ENCODE peak calls at places on chromosomes 16 and 17, in seven cellular contexts. X is GM12878, T is SK-N-SH, P is HCT116, Z is K562, H is H1, L is HepG2. O is an unnamed sample.

GRCh38 chr17:68456529-68457167 is 648 bp downstream of the WIPI1 start:
- DNase-seq in X (no peak), T (peak), P (peak), Z (no peak), H (peak), L (peak), O (peak)

GRCh38 chr16:12646490-12647274 is 157.0 kb downstream of the CPPED1 start:
- DNase-seq in X (peak), T (peak), P (no peak), Z (no peak), H (no peak), L (peak), O (no peak)

GRCh38 chr16:56481468-56482112 is 30.2 kb downstream of the OGFOD1 start:
- DNase-seq in X (no peak), T (no peak), P (no peak), Z (no peak), H (no peak), L (no peak), O (no peak)

GRCh38 chr17:3965123-3965800 is 1.0 kb upstream of the ATP2A3 start:
- DNase-seq in X (peak), T (peak), P (peak), Z (peak), H (no peak), L (no peak), O (peak)

GRCh38 chr16:31130899-31131298 is 4.6 kb downstream of the PRSS8 start:
- DNase-seq in X (no peak), T (no peak), P (no peak), Z (no peak), H (no peak), L (no peak), O (peak)

GRCh38 chr16:49596699-49597291 is 223.2 kb downstream of the C16orf78 start:
- DNase-seq in X (no peak), T (peak), P (no peak), Z (no peak), H (no peak), L (no peak), O (no peak)

GRCh38 chr17:38674013-38674748 is 576 bp downstream of the EPOP start:
- DNase-seq in X (no peak), T (peak), P (no peak), Z (peak), H (no peak), L (no peak), O (no peak)

GRCh38 chr16:80250376-80250775 is 290.4 kb upstream of the DYNLRB2 start:
- DNase-seq in X (no peak), T (no peak), P (no peak), Z (no peak), H (no peak), L (no peak), O (no peak)

GRCh38 chr17:70882504-70882903 is 713.2 kb downstream of the KCNJ2 start:
- DNase-seq in X (no peak), T (no peak), P (no peak), Z (no peak), H (no peak), L (no peak), O (no peak)

GRCh38 chr17:62963296-62963695 is 2.7 kb upstream of the TANC2 start:
- DNase-seq in X (no peak), T (peak), P (peak), Z (no peak), H (no peak), L (no peak), O (no peak)

GRCh38 chr17:66930933-66931332 is 33.6 kb upstream of the CACNG4 start:
- DNase-seq in X (no peak), T (no peak), P (peak), Z (peak), H (no peak), L (peak), O (peak)

GRCh38 chr16:14399397-14400284 is 230.4 kb downstream of the PARN start:
- DNase-seq in X (peak), T (no peak), P (peak), Z (no peak), H (no peak), L (peak), O (no peak)

GRCh38 chr16:7303014-7303676 is 29.5 kb upstream of the RBFOX1 start:
- DNase-seq in X (no peak), T (peak), P (no peak), Z (no peak), H (no peak), L (no peak), O (no peak)

GRCh38 chr17:57899822-57900221 is 50.0 kb upstream of the MRPS23 start:
- DNase-seq in X (no peak), T (no peak), P (no peak), Z (no peak), H (no peak), L (no peak), O (peak)

GRCh38 chr17:73278465-73279453 is 17.1 kb upstream of the CPSF4L start:
- DNase-seq in X (no peak), T (peak), P (no peak), Z (no peak), H (no peak), L (no peak), O (peak)

GRCh38 chr17:73792994-73793393 is 148.7 kb upstream of the SDK2 start:
- DNase-seq in X (no peak), T (no peak), P (no peak), Z (no peak), H (no peak), L (no peak), O (no peak)

GRCh38 chr17:34827008-34827407 is 134.3 kb downstream of the CCT6B start:
- DNase-seq in X (no peak), T (no peak), P (no peak), Z (no peak), H (no peak), L (no peak), O (no peak)

GRCh38 chr17:36188891-36189306 is 7.7 kb downstream of the CCL3L1 start:
- DNase-seq in X (peak), T (no peak), P (no peak), Z (no peak), H (no peak), L (no peak), O (no peak)

GRCh38 chr16:87702325-87702811 is 63.4 kb downstream of the KLHDC4 start:
- DNase-seq in X (peak), T (peak), P (no peak), Z (peak), H (no peak), L (peak), O (no peak)

GRCh38 chr17:52209507-52209906 is 51.0 kb upstream of the CA10 start:
- DNase-seq in X (no peak), T (no peak), P (no peak), Z (no peak), H (no peak), L (no peak), O (no peak)

GRCh38 chr17:77848257-77848656 is 110.2 kb upstream of the TNRC6C start:
- DNase-seq in X (no peak), T (no peak), P (no peak), Z (peak), H (no peak), L (no peak), O (no peak)

GRCh38 chr16:30924086-30924714 is 828 bp downstream of the FBXL19 start:
- DNase-seq in X (no peak), T (peak), P (no peak), Z (peak), H (no peak), L (no peak), O (no peak)

GRCh38 chr17:491086-492014 is 138.7 kb upstream of the RPH3AL start:
- DNase-seq in X (no peak), T (peak), P (no peak), Z (peak), H (no peak), L (peak), O (no peak)

GRCh38 chr17:35083071-35083470 is 19.6 kb upstream of the RFFL start:
- DNase-seq in X (no peak), T (no peak), P (no peak), Z (no peak), H (no peak), L (no peak), O (no peak)

GRCh38 chr17:75731716-75732498 is 10.6 kb downstream of the ITGB4 start:
- DNase-seq in X (no peak), T (no peak), P (no peak), Z (no peak), H (no peak), L (no peak), O (no peak)

GRCh38 chr16:51148674-51149228 is 2.3 kb downstream of the SALL1 start:
- DNase-seq in X (no peak), T (no peak), P (no peak), Z (no peak), H (no peak), L (no peak), O (no peak)

GRCh38 chr16:19281246-19281645 is 4.3 kb upstream of the CLEC19A start:
- DNase-seq in X (no peak), T (no peak), P (no peak), Z (no peak), H (no peak), L (no peak), O (no peak)

GRCh38 chr16:53546988-53547391 is 44.0 kb upstream of the AKTIP start:
- DNase-seq in X (no peak), T (no peak), P (peak), Z (peak), H (peak), L (peak), O (peak)

GRCh38 chr17:79050591-79050990 is 24.0 kb upstream of the ENGASE start:
- DNase-seq in X (no peak), T (no peak), P (no peak), Z (no peak), H (no peak), L (no peak), O (no peak)

GRCh38 chr16:30866031-30866430 is 27.8 kb downstream of the BCL7C start:
- DNase-seq in X (no peak), T (no peak), P (no peak), Z (no peak), H (no peak), L (no peak), O (no peak)

GRCh38 chr17:10772425-10773380 is 31.2 kb downstream of the TMEM238L start:
- DNase-seq in X (no peak), T (no peak), P (peak), Z (peak), H (peak), L (peak), O (no peak)

GRCh38 chr16:50267651-50268050 is 1.3 kb downstream of the ADCY7 start:
- DNase-seq in X (no peak), T (no peak), P (no peak), Z (no peak), H (no peak), L (no peak), O (no peak)

GRCh38 chr17:68318103-68318991 is 27.1 kb downstream of the ARSG start:
- DNase-seq in X (no peak), T (no peak), P (peak), Z (no peak), H (no peak), L (peak), O (no peak)

GRCh38 chr16:80323187-80323807 is 217.5 kb upstream of the DYNLRB2 start:
- DNase-seq in X (no peak), T (no peak), P (no peak), Z (no peak), H (no peak), L (no peak), O (no peak)

GRCh38 chr16:29675811-29676643 is 3.0 kb upstream of the QPRT start:
- DNase-seq in X (no peak), T (peak), P (peak), Z (peak), H (no peak), L (peak), O (peak)

GRCh38 chr17:73838815-73839214 is 194.6 kb upstream of the SDK2 start:
- DNase-seq in X (no peak), T (peak), P (no peak), Z (no peak), H (no peak), L (no peak), O (no peak)

GRCh38 chr17:57311281-57312216 is 55.2 kb downstream of the MSI2 start:
- DNase-seq in X (no peak), T (no peak), P (no peak), Z (no peak), H (no peak), L (no peak), O (no peak)

GRCh38 chr17:29091591-29092291 is 48.8 kb downstream of the PIPOX start:
- DNase-seq in X (no peak), T (no peak), P (no peak), Z (no peak), H (no peak), L (no peak), O (no peak)
- TF ChIP-seq JUND in X (no peak), T (no peak), P (no peak), Z (no peak), H (no peak), L (no peak), O (no peak)

GRCh38 chr17:46013127-46013501 is 14.1 kb downstream of the STH start:
- DNase-seq in X (no peak), T (no peak), P (no peak), Z (no peak), H (no peak), L (peak), O (no peak)

GRCh38 chr17:46011711-46012505 is 12.9 kb downstream of the STH start:
- DNase-seq in X (no peak), T (no peak), P (no peak), Z (no peak), H (no peak), L (no peak), O (no peak)

GRCh38 chr17:46012506-46013079 is 13.5 kb downstream of the STH start:
- DNase-seq in X (no peak), T (no peak), P (no peak), Z (no peak), H (no peak), L (no peak), O (no peak)

GRCh38 chr17:46010597-46011186 is 11.6 kb downstream of the STH start:
- DNase-seq in X (no peak), T (no peak), P (no peak), Z (no peak), H (no peak), L (peak), O (no peak)

DNA sequence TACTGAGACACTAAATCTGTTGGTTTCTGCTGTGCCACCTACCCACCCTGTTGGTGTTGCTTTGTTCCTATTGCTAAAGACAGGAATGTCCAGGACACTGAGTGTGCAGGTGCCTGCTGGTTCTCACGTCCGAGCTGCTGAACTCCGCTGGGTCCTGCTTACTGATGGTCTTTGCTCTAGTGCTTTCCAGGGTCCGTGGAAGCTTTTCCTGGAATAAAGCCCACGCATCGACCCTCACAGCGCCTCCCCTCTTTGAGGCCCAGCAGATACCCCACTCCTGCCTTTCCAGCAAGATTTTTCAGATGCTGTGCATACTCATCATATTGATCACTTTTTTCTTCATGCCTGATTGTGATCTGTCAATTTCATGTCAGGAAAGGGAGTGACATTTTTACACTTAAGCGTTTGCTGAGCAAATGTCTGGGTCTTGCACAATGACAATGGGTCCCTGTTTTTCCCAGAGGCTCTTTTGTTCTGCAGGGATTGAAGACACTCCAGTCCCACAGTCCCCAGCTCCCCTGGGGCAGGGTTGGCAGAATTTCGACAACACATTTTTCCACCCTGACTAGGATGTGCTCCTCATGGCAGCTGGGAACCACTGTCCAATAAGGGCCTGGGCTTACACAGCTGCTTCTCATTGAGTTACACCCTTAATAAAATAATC is 14.6 kb downstream of the STH start:
- DNase-seq in X (no peak), T (peak), P (no peak), Z (no peak), H (no peak), L (peak), O (no peak)
- TF ChIP-seq JUND in X (no peak), T (no peak), P (no peak), Z (no peak), H (no peak), L (no peak), O (no peak)

GRCh38 chr16:88782454-88783390 is 2.3 kb downstream of the PIEZO1 start:
- DNase-seq in X (no peak), T (no peak), P (peak), Z (peak), H (no peak), L (no peak), O (no peak)

GRCh38 chr16:88779406-88780099 is 5.5 kb downstream of the PIEZO1 start:
- DNase-seq in X (no peak), T (no peak), P (no peak), Z (peak), H (no peak), L (no peak), O (no peak)

GRCh38 chr16:88783391-88784073 is 1.5 kb downstream of the PIEZO1 start:
- DNase-seq in X (no peak), T (no peak), P (no peak), Z (no peak), H (no peak), L (no peak), O (no peak)

GRCh38 chr16:88780100-88781062 is 4.6 kb downstream of the PIEZO1 start:
- DNase-seq in X (no peak), T (no peak), P (no peak), Z (no peak), H (no peak), L (no peak), O (no peak)

DNA sequence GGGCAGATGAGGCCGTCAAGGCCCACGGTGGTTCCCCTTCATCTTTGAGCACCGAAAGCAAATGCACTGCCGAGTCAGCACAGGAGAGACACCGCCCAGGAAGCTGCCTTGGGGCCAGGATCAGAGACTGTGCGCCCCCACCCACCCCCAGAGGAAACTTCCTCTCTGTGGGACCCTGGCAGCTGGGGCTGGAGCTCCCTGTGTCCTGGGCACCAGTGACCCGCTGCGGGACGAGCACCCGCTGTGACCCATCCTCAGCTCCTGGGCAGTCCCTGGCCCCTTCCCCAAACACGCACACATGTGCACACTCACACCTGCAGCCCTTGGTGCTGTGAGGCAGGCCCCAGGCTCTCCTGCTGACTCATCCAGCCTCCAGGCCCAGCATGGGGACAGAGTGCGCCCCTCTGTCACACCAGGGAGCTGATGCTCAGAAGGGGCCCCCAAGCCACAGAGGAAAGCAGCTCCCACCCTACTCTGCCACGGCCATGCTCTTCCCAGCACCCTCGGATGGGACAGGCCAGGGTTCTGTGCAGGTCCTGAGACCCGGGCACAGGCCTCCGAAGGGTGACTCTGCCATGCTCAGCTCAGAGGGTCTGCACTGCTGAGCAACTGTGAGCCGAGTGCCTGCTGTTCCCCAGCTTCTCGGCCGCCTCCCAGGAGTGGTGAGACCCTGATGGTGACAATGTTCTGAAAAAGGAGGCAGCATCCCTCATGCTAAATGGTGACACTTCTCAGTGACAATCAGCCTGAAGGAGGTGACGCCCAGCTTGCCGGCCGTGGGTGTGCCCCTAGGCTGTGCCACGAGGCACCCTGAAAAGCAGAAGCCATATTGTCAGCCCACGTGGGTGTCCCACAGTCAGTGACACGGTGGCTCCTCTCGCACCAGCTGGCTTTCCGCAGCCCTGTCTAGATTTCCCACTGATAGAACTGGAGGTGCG is 3.6 kb downstream of the PIEZO1 start:
- DNase-seq in X (no peak), T (no peak), P (no peak), Z (peak), H (no peak), L (no peak), O (no peak)
- TF ChIP-seq JUND in X (no peak), T (no peak), P (no peak), Z (peak), H (no peak), L (no peak), O (no peak)

GRCh38 chr17:6626616-6627015 is 13.9 kb downstream of the KIAA0753 start:
- DNase-seq in X (no peak), T (no peak), P (no peak), Z (no peak), H (no peak), L (no peak), O (no peak)

GRCh38 chr17:6632530-6632929 is 8.0 kb downstream of the KIAA0753 start:
- DNase-seq in X (no peak), T (no peak), P (no peak), Z (no peak), H (no peak), L (no peak), O (no peak)

GRCh38 chr17:6623941-6624340 is 16.6 kb downstream of the KIAA0753 start:
- DNase-seq in X (no peak), T (no peak), P (no peak), Z (no peak), H (no peak), L (no peak), O (no peak)

GRCh38 chr17:6630390-6630789 is 10.1 kb downstream of the KIAA0753 start:
- DNase-seq in X (no peak), T (no peak), P (no peak), Z (no peak), H (no peak), L (no peak), O (no peak)

DNA sequence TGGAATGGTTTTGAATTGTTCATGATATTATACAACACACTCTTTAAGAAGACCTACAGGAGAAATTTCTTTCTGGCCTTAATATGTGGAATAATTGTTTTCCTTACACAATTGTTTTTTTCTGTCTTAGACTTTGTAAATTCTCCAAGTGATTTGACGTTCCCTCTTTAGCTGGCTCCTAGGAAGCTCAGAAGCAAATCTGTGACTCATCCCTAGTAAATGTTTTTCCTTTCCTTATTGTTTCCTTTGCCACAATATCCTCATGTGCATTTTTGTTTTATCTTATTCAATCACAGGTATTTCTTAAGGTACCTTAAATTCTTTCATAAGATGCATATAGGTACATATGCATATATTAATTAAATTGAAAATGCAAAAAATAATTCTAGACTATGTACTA is 13.5 kb downstream of the KIAA0753 start:
- DNase-seq in X (no peak), T (no peak), P (no peak), Z (no peak), H (no peak), L (no peak), O (no peak)
- TF ChIP-seq JUND in X (no peak), T (no peak), P (no peak), Z (no peak), H (no peak), L (no peak), O (no peak)

GRCh38 chr16:3792472-3793012 is 75.2 kb upstream of the TRAP1 start:
- DNase-seq in X (no peak), T (no peak), P (no peak), Z (no peak), H (no peak), L (no peak), O (no peak)
- TF ChIP-seq JUND in X (no peak), T (no peak), P (no peak), Z (no peak), H (no peak), L (no peak), O (no peak)